ENCODE peak calls at places on chromosomes 5 and 9, in eight cellular contexts. I, O, S, B, M, W, C and U are unnamed samples.

GRCh38 chr9:126859111-126859510 is 1.3 kb upstream of the ZBTB34 start:
- DNase-seq in I (no peak), O (no peak), S (no peak), B (no peak), M (no peak), W (no peak), C (no peak), U (no peak)

GRCh38 chr5:171989276-171989675 is 17.2 kb downstream of the FBXW11 start:
- DNase-seq in I (no peak), O (no peak), S (no peak), B (no peak), M (no peak), W (no peak), C (no peak), U (no peak)

GRCh38 chr5:139783436-139783955 is 12.1 kb upstream of the PSD2 start:
- DNase-seq in I (no peak), O (no peak), S (no peak), B (no peak), M (no peak), W (no peak), C (no peak), U (no peak)

GRCh38 chr5:138803935-138804334 is 50.7 kb downstream of the CTNNA1 start:
- DNase-seq in I (no peak), O (no peak), S (no peak), B (no peak), M (no peak), W (no peak), C (no peak), U (no peak)

GRCh38 chr5:1670342-1670741 is 129.3 kb downstream of the MRPL36 start:
- DNase-seq in I (no peak), O (no peak), S (no peak), B (no peak), M (no peak), W (no peak), C (no peak), U (no peak)

GRCh38 chr5:10502578-10502977 is 60.9 kb downstream of the ROPN1L start:
- DNase-seq in I (peak; percentile 53), O (no peak), S (no peak), B (no peak), M (no peak), W (no peak), C (no peak), U (no peak)

GRCh38 chr9:14313378-14313940 is 482 bp downstream of the NFIB start:
- DNase-seq in I (peak; percentile 63), O (no peak), S (no peak), B (peak; percentile 64), M (no peak), W (peak; percentile 8), C (peak; percentile 38), U (peak; percentile 48)

GRCh38 chr9:134994926-134995791 is 77.4 kb upstream of the FCN1 start:
- DNase-seq in I (no peak), O (no peak), S (no peak), B (peak; percentile 19), M (peak; percentile 42), W (no peak), C (no peak), U (no peak)

GRCh38 chr5:61019642-61020041 is 74.6 kb downstream of the NDUFAF2 start:
- DNase-seq in I (no peak), O (no peak), S (no peak), B (no peak), M (no peak), W (no peak), C (no peak), U (no peak)

GRCh38 chr9:93577045-93577939 is 908 bp downstream of the PHF2 start:
- DNase-seq in I (no peak), O (no peak), S (peak; percentile 41), B (peak; percentile 65), M (no peak), W (peak; percentile 49), C (peak; percentile 31), U (no peak)

GRCh38 chr9:136590788-136591187 is 44.9 kb upstream of the NOTCH1 start:
- DNase-seq in I (no peak), O (no peak), S (no peak), B (no peak), M (no peak), W (peak; percentile 47), C (no peak), U (no peak)

GRCh38 chr5:159850192-159850573 is 66.1 kb upstream of the ADRA1B start:
- DNase-seq in I (no peak), O (no peak), S (no peak), B (no peak), M (peak; percentile 88), W (no peak), C (no peak), U (peak; percentile 87)

GRCh38 chr9:38443597-38443996 is 19.3 kb upstream of the IGFBPL1 start:
- DNase-seq in I (peak; percentile 12), O (no peak), S (no peak), B (no peak), M (no peak), W (no peak), C (no peak), U (no peak)

GRCh38 chr5:111781200-111781599 is 24.2 kb upstream of the NREP start:
- DNase-seq in I (no peak), O (no peak), S (no peak), B (no peak), M (peak; percentile 77), W (no peak), C (peak; percentile 34), U (peak; percentile 7)

GRCh38 chr9:34093578-34093977 is 32.9 kb downstream of the DCAF12 start:
- DNase-seq in I (no peak), O (no peak), S (no peak), B (no peak), M (no peak), W (no peak), C (no peak), U (no peak)

GRCh38 chr9:34096751-34097150 is 29.7 kb downstream of the DCAF12 start:
- DNase-seq in I (no peak), O (no peak), S (no peak), B (no peak), M (no peak), W (no peak), C (no peak), U (no peak)

GRCh38 chr9:34102796-34103195 is 23.7 kb downstream of the DCAF12 start:
- DNase-seq in I (no peak), O (no peak), S (no peak), B (no peak), M (no peak), W (no peak), C (no peak), U (no peak)

GRCh38 chr9:34098307-34098706 is 28.2 kb downstream of the DCAF12 start:
- DNase-seq in I (no peak), O (no peak), S (no peak), B (no peak), M (no peak), W (no peak), C (no peak), U (no peak)

GRCh38 chr9:34097865-34098264 is 28.6 kb downstream of the DCAF12 start:
- DNase-seq in I (no peak), O (no peak), S (no peak), B (no peak), M (no peak), W (no peak), C (no peak), U (no peak)
- TF ChIP-seq POLR2A in I (no peak), O (no peak), S (no peak), B (no peak), M (no peak), W (no peak), C (no peak), U (no peak)

DNA sequence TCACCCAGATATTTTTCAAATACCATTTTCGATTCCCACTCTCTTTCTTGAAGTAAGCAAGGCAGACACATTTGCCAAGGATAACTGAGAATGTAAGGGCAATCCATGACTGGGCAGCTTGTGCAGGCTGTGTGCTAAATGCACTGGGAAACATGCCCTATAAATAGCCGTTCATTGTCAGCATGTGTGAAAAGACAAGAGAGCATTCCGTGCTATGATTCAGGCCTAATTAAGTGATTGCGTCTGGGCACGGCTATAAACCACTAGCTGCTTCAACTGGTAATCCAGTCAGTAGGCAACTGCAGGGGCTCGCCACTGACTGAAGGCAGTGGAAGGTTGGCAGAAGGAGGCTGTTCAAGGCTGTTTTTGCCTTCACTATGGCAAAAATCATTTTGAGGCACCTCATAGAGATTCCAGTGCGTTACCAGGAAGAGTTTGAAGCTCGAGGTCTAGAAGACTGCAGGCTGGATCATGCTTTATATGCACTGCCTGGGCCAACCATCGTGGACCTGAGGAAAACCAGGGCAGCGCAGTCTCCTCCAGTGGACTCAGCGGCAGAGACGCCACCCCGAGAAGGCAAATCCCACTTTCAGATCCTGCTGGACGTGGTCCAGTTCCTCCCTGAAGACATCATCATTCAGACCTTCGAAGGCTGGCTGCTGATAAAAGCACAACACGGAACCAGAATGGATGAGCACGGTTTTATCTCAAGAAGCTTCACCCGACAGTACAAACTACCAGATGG is at the start of gene HSPB3:
- DNase-seq in I (no peak), O (no peak), S (peak; percentile 25), B (no peak), M (peak; percentile 74), W (no peak), C (no peak), U (peak; percentile 81)
- TF ChIP-seq POLR2A in I (no peak), O (no peak), S (no peak), B (no peak), M (no peak), W (no peak), C (no peak), U (peak; percentile 93)

DNA sequence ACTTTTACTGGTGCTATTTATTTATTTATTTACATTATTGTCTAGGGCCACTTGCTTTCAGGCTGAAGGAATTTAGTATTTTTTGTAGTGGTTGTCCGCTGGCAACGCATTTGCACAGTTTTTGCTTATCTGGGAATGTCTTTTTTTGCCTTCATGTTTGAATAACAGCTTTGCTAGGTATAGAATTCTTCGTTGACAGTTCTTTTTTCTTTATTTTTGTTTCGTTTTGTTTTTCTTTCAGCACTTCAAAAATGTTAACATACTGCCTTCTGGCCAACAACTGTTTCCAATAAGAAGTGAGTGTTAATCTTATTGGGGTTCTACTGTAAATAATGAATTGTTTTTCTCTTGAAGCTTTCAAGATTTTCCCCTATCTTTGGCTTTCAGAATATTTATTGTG is 252.7 kb upstream of the TARS1 start:
- DNase-seq in I (no peak), O (no peak), S (no peak), B (no peak), M (no peak), W (no peak), C (no peak), U (no peak)
- TF ChIP-seq POLR2A in I (no peak), O (no peak), S (no peak), B (no peak), M (no peak), W (no peak), C (no peak), U (no peak)

DNA sequence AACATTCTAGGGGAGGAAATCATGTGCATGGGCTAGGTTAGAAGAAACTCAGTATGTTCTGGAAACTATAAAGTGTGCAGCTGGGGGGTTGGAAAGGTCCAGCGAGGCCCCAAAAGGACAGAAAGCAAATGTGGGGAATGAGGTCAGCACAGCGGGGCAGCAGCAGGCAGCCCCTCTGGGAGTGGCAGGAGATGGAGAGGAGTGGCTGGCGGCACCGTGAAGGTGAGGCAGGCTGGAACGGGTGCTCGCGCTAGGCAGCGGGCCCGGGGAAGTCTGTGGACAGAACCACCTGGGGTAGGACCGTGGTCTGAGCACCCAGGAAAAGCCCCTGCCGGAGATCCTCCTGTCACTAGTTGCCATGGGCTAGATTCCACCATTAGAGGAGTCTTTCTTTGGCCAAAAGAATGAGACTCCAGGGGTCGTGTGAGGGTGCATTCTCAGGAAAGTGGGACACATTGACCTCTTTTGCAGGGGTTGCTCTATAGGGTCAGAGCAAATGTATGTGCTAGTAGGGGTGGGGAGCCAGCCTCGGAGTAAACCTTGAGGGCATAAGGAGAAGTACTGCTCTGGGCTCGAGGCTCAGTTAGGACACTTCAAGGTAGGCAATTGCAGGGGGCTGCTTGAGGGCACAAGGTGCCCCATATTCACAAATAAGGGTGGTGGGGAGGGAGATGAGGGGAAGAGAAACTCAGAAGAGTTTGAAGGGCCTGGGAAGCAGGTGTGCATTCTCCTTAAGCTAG is 61.2 kb downstream of the IL6ST start:
- DNase-seq in I (no peak), O (no peak), S (no peak), B (no peak), M (no peak), W (no peak), C (no peak), U (no peak)
- TF ChIP-seq POLR2A in I (no peak), O (no peak), S (no peak), B (no peak), M (no peak), W (no peak), C (no peak), U (no peak)